ENCODE peak calls at places on chromosome 16, in five cellular contexts. G, L, N, U and S are unnamed samples.

GRCh38 chr16:10600792-10601443 is 20.5 kb upstream of the EMP2 start:
- DNase-seq in G (no peak), L (no peak), N (no peak), U (no peak), S (no peak)

GRCh38 chr16:27369806-27370205 is 32.2 kb upstream of the IL21R start:
- DNase-seq in G (no peak), L (no peak), N (no peak), U (no peak), S (no peak)

GRCh38 chr16:28910046-28911031 is 14.7 kb downstream of the RABEP2 start:
- DNase-seq in G (no peak), L (no peak), N (no peak), U (no peak), S (no peak)

GRCh38 chr16:27429330-27429871 is 27.4 kb downstream of the IL21R start:
- DNase-seq in G (no peak), L (no peak), N (no peak), U (no peak), S (peak)

GRCh38 chr16:27822529-27823437 is 240.7 kb downstream of the GSG1L start:
- DNase-seq in G (no peak), L (no peak), N (peak), U (no peak), S (peak)

GRCh38 chr16:49980166-49980565 is 44.9 kb upstream of the CNEP1R1 start:
- DNase-seq in G (no peak), L (no peak), N (no peak), U (no peak), S (no peak)

GRCh38 chr16:4273858-4274291 is 1.1 kb upstream of the TFAP4 start:
- DNase-seq in G (no peak), L (peak), N (peak), U (no peak), S (peak)

GRCh38 chr16:57303910-57304168 is 19.4 kb upstream of the PLLP start:
- DNase-seq in G (no peak), L (no peak), N (no peak), U (no peak), S (no peak)

GRCh38 chr16:70746708-70747424 is 54.1 kb downstream of the VAC14 start:
- DNase-seq in G (peak), L (peak), N (peak), U (peak), S (peak)

DNA sequence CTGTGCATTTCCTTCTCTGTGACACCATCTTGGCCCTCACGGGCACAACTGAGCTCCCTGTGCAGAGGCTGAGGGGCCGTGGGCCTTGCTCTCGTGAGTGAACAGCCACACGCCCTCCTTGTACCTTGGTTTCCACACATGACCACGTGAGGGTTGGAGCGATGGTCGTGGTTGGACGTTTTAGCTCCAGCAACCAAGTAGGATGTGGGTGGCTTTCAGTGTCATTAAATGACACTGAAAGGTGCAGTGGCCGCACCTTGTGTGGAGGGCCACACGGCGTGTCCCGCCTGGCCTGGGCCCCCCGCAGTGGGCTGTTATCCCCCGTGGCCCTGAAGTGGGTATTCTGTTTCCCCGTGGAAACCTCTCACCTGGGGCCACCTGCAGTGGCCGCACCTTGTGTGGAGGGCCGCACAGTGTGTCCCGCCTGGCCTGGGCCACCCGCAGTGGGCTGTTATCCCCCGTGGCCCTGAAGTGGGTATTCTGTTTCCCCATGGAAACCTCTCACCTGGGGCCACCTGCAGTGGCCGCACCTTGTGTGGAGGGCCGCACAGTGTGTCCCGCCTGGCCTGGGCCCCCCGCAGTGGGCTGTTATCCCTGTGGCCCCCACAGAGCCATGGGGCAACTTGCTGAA is 28.2 kb downstream of the ACSF3 start:
- DNase-seq in G (no peak), L (no peak), N (no peak), U (no peak), S (no peak)
- TF ChIP-seq CTCF in G (no peak), L (no peak), N (no peak), U (no peak), S (no peak)

GRCh38 chr16:1101573-1102332 is 5.7 kb upstream of the C1QTNF8 start:
- DNase-seq in G (no peak), L (no peak), N (no peak), U (no peak), S (no peak)
- H3K4me3 ChIP-seq in G (no peak), L (no peak), N (no peak), U (no peak), S (no peak)

GRCh38 chr16:88936008-88936912 is 40.7 kb downstream of the CBFA2T3 start:
- DNase-seq in G (no peak), L (peak), N (no peak), U (peak), S (peak)
- TF ChIP-seq CTCF in G (no peak), L (no peak), N (no peak), U (no peak), S (no peak)

GRCh38 chr16:14268073-14268472 is 197.0 kb downstream of the MRTFB start:
- DNase-seq in G (no peak), L (no peak), N (no peak), U (no peak), S (no peak)

GRCh38 chr16:14263011-14263410 is 191.9 kb downstream of the MRTFB start:
- DNase-seq in G (no peak), L (no peak), N (no peak), U (no peak), S (no peak)

GRCh38 chr16:14263769-14264168 is 192.7 kb downstream of the MRTFB start:
- DNase-seq in G (no peak), L (no peak), N (no peak), U (no peak), S (no peak)

GRCh38 chr16:14264560-14264959 is 193.4 kb downstream of the MRTFB start:
- DNase-seq in G (no peak), L (no peak), N (no peak), U (no peak), S (no peak)
- H3K4me3 ChIP-seq in G (no peak), L (no peak), N (no peak), U (no peak), S (no peak)

GRCh38 chr16:67283039-67283825 is 3.9 kb downstream of the PLEKHG4 start:
- DNase-seq in G (no peak), L (no peak), N (no peak), U (no peak), S (no peak)
- TF ChIP-seq CTCF in G (no peak), L (no peak), N (no peak), U (no peak), S (no peak)